ENCODE peak calls at places on chromosomes 1 and 21, in five cellular contexts. One of them, this sample, is unnamed.

GRCh38 chr1:40532844-40533424 is 1.5 kb downstream of the ZNF684 start:
- DNase-seq in ovary: no peak
- DNase-seq in sciatic nerve: no peak
- DNase-seq in NCI-H1436: peak
- DNase-seq in CD8-positive, alpha-beta T cell: peak
- DNase-seq in this sample: no peak

GRCh38 chr1:95622609-95623008 is 388.6 kb downstream of the RWDD3 start:
- DNase-seq in sciatic nerve: no peak
- DNase-seq in CD8-positive, alpha-beta T cell: no peak
- DNase-seq in NCI-H1436: no peak
- DNase-seq in ovary: no peak
- DNase-seq in this sample: no peak

GRCh38 chr1:92804721-92805169 is 19.8 kb upstream of the EVI5 start:
- DNase-seq in CD8-positive, alpha-beta T cell: no peak
- DNase-seq in NCI-H1436: no peak
- DNase-seq in sciatic nerve: peak
- DNase-seq in ovary: peak
- DNase-seq in this sample: peak

GRCh38 chr1:5456090-5456789 is 536.0 kb downstream of the NPHP4 start:
- DNase-seq in ovary: no peak
- DNase-seq in CD8-positive, alpha-beta T cell: no peak
- DNase-seq in sciatic nerve: no peak
- DNase-seq in NCI-H1436: no peak
- DNase-seq in this sample: no peak

GRCh38 chr1:205680073-205680851 is at the start of gene SLC45A3:
- DNase-seq in ovary: peak
- DNase-seq in sciatic nerve: no peak
- DNase-seq in CD8-positive, alpha-beta T cell: peak
- DNase-seq in NCI-H1436: peak
- DNase-seq in this sample: peak

GRCh38 chr1:66282343-66282852 is 251.6 kb upstream of the SGIP1 start:
- DNase-seq in ovary: no peak
- DNase-seq in NCI-H1436: no peak
- DNase-seq in sciatic nerve: no peak
- DNase-seq in CD8-positive, alpha-beta T cell: peak
- DNase-seq in this sample: peak

GRCh38 chr1:22955146-22955545 is 17.5 kb downstream of the LACTBL1 start:
- DNase-seq in ovary: no peak
- DNase-seq in sciatic nerve: no peak
- DNase-seq in CD8-positive, alpha-beta T cell: no peak
- DNase-seq in NCI-H1436: no peak
- DNase-seq in this sample: no peak

GRCh38 chr1:215517441-215517891 is 49.6 kb upstream of the KCTD3 start:
- DNase-seq in CD8-positive, alpha-beta T cell: no peak
- DNase-seq in sciatic nerve: no peak
- DNase-seq in NCI-H1436: peak
- DNase-seq in ovary: no peak
- DNase-seq in this sample: no peak

GRCh38 chr1:64242895-64243756 is 39.7 kb downstream of the UBE2U start:
- DNase-seq in NCI-H1436: peak
- DNase-seq in CD8-positive, alpha-beta T cell: no peak
- DNase-seq in ovary: no peak
- DNase-seq in sciatic nerve: no peak
- DNase-seq in this sample: no peak

GRCh38 chr1:60984066-60984799 is 98.1 kb upstream of the NFIA start:
- DNase-seq in NCI-H1436: no peak
- DNase-seq in ovary: peak
- DNase-seq in CD8-positive, alpha-beta T cell: no peak
- DNase-seq in sciatic nerve: peak
- DNase-seq in this sample: no peak

GRCh38 chr1:53511933-53512806 is 53.0 kb downstream of the DMRTB1 start:
- DNase-seq in CD8-positive, alpha-beta T cell: no peak
- DNase-seq in NCI-H1436: peak
- DNase-seq in sciatic nerve: no peak
- DNase-seq in ovary: no peak
- DNase-seq in this sample: no peak

GRCh38 chr1:30569384-30569783 is 154.0 kb downstream of the MATN1 start:
- DNase-seq in NCI-H1436: no peak
- DNase-seq in sciatic nerve: no peak
- DNase-seq in ovary: no peak
- DNase-seq in CD8-positive, alpha-beta T cell: no peak
- DNase-seq in this sample: no peak

GRCh38 chr1:44264143-44264542 is 50.9 kb downstream of the DMAP1 start:
- DNase-seq in NCI-H1436: no peak
- DNase-seq in CD8-positive, alpha-beta T cell: no peak
- DNase-seq in sciatic nerve: no peak
- DNase-seq in ovary: no peak
- DNase-seq in this sample: no peak

GRCh38 chr1:116569776-116570357 is 959 bp downstream of the CD58 start:
- DNase-seq in CD8-positive, alpha-beta T cell: peak
- DNase-seq in sciatic nerve: peak
- DNase-seq in NCI-H1436: no peak
- DNase-seq in ovary: peak
- DNase-seq in this sample: peak

GRCh38 chr1:39348278-39348677 is 143.2 kb upstream of the BMP8A start:
- DNase-seq in NCI-H1436: no peak
- DNase-seq in CD8-positive, alpha-beta T cell: no peak
- DNase-seq in ovary: no peak
- DNase-seq in sciatic nerve: no peak
- DNase-seq in this sample: no peak

GRCh38 chr1:201275266-201275666 is 8.0 kb upstream of the PKP1 start:
- DNase-seq in sciatic nerve: no peak
- DNase-seq in CD8-positive, alpha-beta T cell: no peak
- DNase-seq in ovary: no peak
- DNase-seq in NCI-H1436: no peak
- DNase-seq in this sample: no peak

GRCh38 chr1:110384581-110385321 is 6.1 kb downstream of the SLC16A4 start:
- DNase-seq in ovary: no peak
- DNase-seq in sciatic nerve: no peak
- DNase-seq in NCI-H1436: no peak
- DNase-seq in CD8-positive, alpha-beta T cell: no peak
- DNase-seq in this sample: no peak

GRCh38 chr1:217370757-217371156 is 260.1 kb downstream of the GPATCH2 start:
- DNase-seq in sciatic nerve: no peak
- DNase-seq in CD8-positive, alpha-beta T cell: no peak
- DNase-seq in NCI-H1436: no peak
- DNase-seq in ovary: no peak
- DNase-seq in this sample: no peak

GRCh38 chr21:36551731-36552457 is 72.0 kb upstream of the CLDN14 start:
- DNase-seq in ovary: no peak
- DNase-seq in CD8-positive, alpha-beta T cell: no peak
- DNase-seq in sciatic nerve: no peak
- DNase-seq in NCI-H1436: no peak
- DNase-seq in this sample: no peak

GRCh38 chr21:31624961-31625491 is 34.5 kb upstream of the SOD1 start:
- DNase-seq in sciatic nerve: no peak
- DNase-seq in CD8-positive, alpha-beta T cell: no peak
- DNase-seq in ovary: no peak
- DNase-seq in NCI-H1436: no peak
- DNase-seq in this sample: no peak

GRCh38 chr1:185444651-185445050 is 127.6 kb upstream of the IVNS1ABP start:
- DNase-seq in ovary: no peak
- DNase-seq in NCI-H1436: no peak
- DNase-seq in sciatic nerve: no peak
- DNase-seq in CD8-positive, alpha-beta T cell: no peak
- DNase-seq in this sample: no peak

GRCh38 chr1:27416387-27417111 is 24.1 kb downstream of the GPR3 start:
- DNase-seq in NCI-H1436: peak
- DNase-seq in sciatic nerve: no peak
- DNase-seq in CD8-positive, alpha-beta T cell: peak
- DNase-seq in ovary: no peak
- DNase-seq in this sample: peak

GRCh38 chr1:157961805-157962762 is 31.4 kb upstream of the KIRREL1 start:
- DNase-seq in NCI-H1436: no peak
- DNase-seq in ovary: no peak
- DNase-seq in CD8-positive, alpha-beta T cell: no peak
- DNase-seq in sciatic nerve: no peak
- DNase-seq in this sample: no peak

GRCh38 chr1:26296340-26297056 is 9.9 kb downstream of the UBXN11 start:
- DNase-seq in sciatic nerve: no peak
- DNase-seq in CD8-positive, alpha-beta T cell: no peak
- DNase-seq in NCI-H1436: no peak
- DNase-seq in ovary: no peak
- DNase-seq in this sample: no peak

GRCh38 chr1:96651517-96651916 is 70.1 kb upstream of the PTBP2 start:
- DNase-seq in ovary: no peak
- DNase-seq in NCI-H1436: peak
- DNase-seq in CD8-positive, alpha-beta T cell: no peak
- DNase-seq in sciatic nerve: no peak
- DNase-seq in this sample: no peak

GRCh38 chr1:56958526-56958925 is 7.3 kb downstream of the C8B start:
- DNase-seq in CD8-positive, alpha-beta T cell: no peak
- DNase-seq in sciatic nerve: no peak
- DNase-seq in ovary: no peak
- DNase-seq in NCI-H1436: no peak
- DNase-seq in this sample: no peak

GRCh38 chr1:29753771-29754607 is 517.7 kb downstream of the PTPRU start:
- DNase-seq in NCI-H1436: no peak
- DNase-seq in sciatic nerve: peak
- DNase-seq in ovary: no peak
- DNase-seq in CD8-positive, alpha-beta T cell: no peak
- DNase-seq in this sample: no peak

GRCh38 chr1:246647113-246647512 is 77.1 kb upstream of the SCCPDH start:
- DNase-seq in sciatic nerve: no peak
- DNase-seq in NCI-H1436: peak
- DNase-seq in CD8-positive, alpha-beta T cell: no peak
- DNase-seq in ovary: no peak
- DNase-seq in this sample: no peak

GRCh38 chr1:6508876-6509602 is 17.6 kb upstream of the PLEKHG5 start:
- DNase-seq in NCI-H1436: no peak
- DNase-seq in sciatic nerve: no peak
- DNase-seq in ovary: no peak
- DNase-seq in CD8-positive, alpha-beta T cell: no peak
- DNase-seq in this sample: no peak

GRCh38 chr1:192580351-192580962 is 4.9 kb downstream of the RGS1 start:
- DNase-seq in sciatic nerve: no peak
- DNase-seq in NCI-H1436: no peak
- DNase-seq in CD8-positive, alpha-beta T cell: no peak
- DNase-seq in ovary: no peak
- DNase-seq in this sample: peak